ENCODE peak calls at places on chromosome 1, in seven cellular contexts. L, N, Z, C, H, W and R are unnamed samples.

GRCh38 chr1:21024918-21025317 is 151.8 kb downstream of the EIF4G3 start:
- DNase-seq in L (no peak), N (no peak), Z (no peak), C (no peak), H (no peak), W (no peak), R (no peak)

GRCh38 chr1:53738205-53739108 is 507 bp downstream of the GLIS1 start:
- DNase-seq in L (no peak), N (no peak), Z (no peak), C (no peak), H (no peak), W (no peak), R (peak)

GRCh38 chr1:235329139-235329808 is 904 bp downstream of the GGPS1 start:
- DNase-seq in L (peak), N (peak), Z (peak), C (peak), H (no peak), W (peak), R (peak)

GRCh38 chr1:27257155-27257554 is 22.7 kb downstream of the WDTC1 start:
- DNase-seq in L (no peak), N (no peak), Z (no peak), C (no peak), H (no peak), W (no peak), R (no peak)

GRCh38 chr1:241336335-241336734 is 20.7 kb downstream of the RGS7 start:
- DNase-seq in L (no peak), N (no peak), Z (no peak), C (no peak), H (no peak), W (no peak), R (no peak)

GRCh38 chr1:29513357-29513756 is 277.0 kb downstream of the PTPRU start:
- DNase-seq in L (no peak), N (no peak), Z (no peak), C (no peak), H (peak), W (no peak), R (peak)

GRCh38 chr1:3988431-3988830 is 88.4 kb upstream of the C1orf174 start:
- DNase-seq in L (no peak), N (no peak), Z (no peak), C (no peak), H (no peak), W (no peak), R (no peak)

GRCh38 chr1:238664139-238664538 is 722.2 kb upstream of the CHRM3 start:
- DNase-seq in L (no peak), N (no peak), Z (no peak), C (no peak), H (no peak), W (no peak), R (no peak)

GRCh38 chr1:22662318-22662717 is 9.3 kb downstream of the C1QB start:
- DNase-seq in L (no peak), N (no peak), Z (no peak), C (no peak), H (no peak), W (no peak), R (peak)

GRCh38 chr1:243844186-243844585 is 5.9 kb downstream of the AKT3 start:
- DNase-seq in L (no peak), N (no peak), Z (no peak), C (no peak), H (no peak), W (no peak), R (no peak)

GRCh38 chr1:45585496-45586075 is 1.7 kb downstream of the NASP start:
- DNase-seq in L (no peak), N (no peak), Z (no peak), C (no peak), H (no peak), W (no peak), R (no peak)

GRCh38 chr1:95013948-95014574 is 58.7 kb downstream of the ALG14 start:
- DNase-seq in L (no peak), N (no peak), Z (no peak), C (no peak), H (no peak), W (no peak), R (no peak)

GRCh38 chr1:164706596-164706995 is 147.6 kb downstream of the PBX1 start:
- DNase-seq in L (no peak), N (no peak), Z (no peak), C (no peak), H (no peak), W (no peak), R (no peak)

GRCh38 chr1:212139526-212140137 is 104.1 kb downstream of the DTL start:
- DNase-seq in L (no peak), N (no peak), Z (no peak), C (no peak), H (no peak), W (no peak), R (no peak)

GRCh38 chr1:2640626-2641025 is 7.8 kb upstream of the MMEL1 start:
- DNase-seq in L (no peak), N (no peak), Z (no peak), C (no peak), H (no peak), W (no peak), R (no peak)